ENCODE peak calls at places on chromosomes 6 and 20, in eight cellular contexts. N is fibroblast of the conjunctiva, T is OCI-LY7, F is tibial artery, Q is H4, O is NCI-H1105 treated with DMSO at 0.1 percent for 48 hours, L is bronchial epithelial cell, R is B cell. M is an unnamed sample.

GRCh38 chr6:63268574-63268973 is 51.2 kb downstream of the LGSN start:
- DNase-seq in N (no peak), T (no peak), F (no peak), Q (no peak), O (no peak), L (no peak), R (no peak), M (no peak)

GRCh38 chr6:66336171-66336570 is 629.1 kb upstream of the EYS start:
- DNase-seq in N (no peak), T (no peak), F (no peak), Q (no peak), O (no peak), L (no peak), R (no peak), M (no peak)

GRCh38 chr20:46157625-46158024 is 39.5 kb downstream of the CD40 start:
- DNase-seq in N (no peak), T (no peak), F (no peak), Q (no peak), O (no peak), L (no peak), R (no peak), M (no peak)

GRCh38 chr20:52192296-52193007 is 873 bp upstream of the ZFP64 start:
- DNase-seq in N (no peak), T (peak), F (no peak), Q (peak), O (peak), L (no peak), R (peak), M (peak)

GRCh38 chr20:23415958-23416583 is 5.2 kb downstream of the NAPB start:
- DNase-seq in N (no peak), T (no peak), F (no peak), Q (no peak), O (no peak), L (peak), R (no peak), M (no peak)

GRCh38 chr6:167811689-167812487 is 14.8 kb upstream of the AFDN start:
- DNase-seq in N (no peak), T (no peak), F (no peak), Q (no peak), O (peak), L (no peak), R (no peak), M (no peak)

GRCh38 chr6:53439556-53439955 is 90.8 kb upstream of the ELOVL5 start:
- DNase-seq in N (no peak), T (no peak), F (no peak), Q (no peak), O (no peak), L (no peak), R (no peak), M (no peak)

GRCh38 chr6:106783631-106784566 is 154.5 kb downstream of the QRSL1 start:
- DNase-seq in N (no peak), T (no peak), F (no peak), Q (no peak), O (no peak), L (peak), R (no peak), M (peak)

GRCh38 chr20:36629719-36630340 is 16.2 kb downstream of the SLA2 start:
- DNase-seq in N (no peak), T (peak), F (no peak), Q (no peak), O (no peak), L (no peak), R (no peak), M (no peak)

GRCh38 chr20:13839421-13840092 is 54.7 kb downstream of the NDUFAF5 start:
- DNase-seq in N (no peak), T (no peak), F (no peak), Q (peak), O (no peak), L (peak), R (no peak), M (no peak)

GRCh38 chr6:169115632-169116031 is 138.0 kb downstream of the THBS2 start:
- DNase-seq in N (no peak), T (no peak), F (no peak), Q (no peak), O (no peak), L (no peak), R (no peak), M (no peak)

GRCh38 chr20:41854765-41855164 is 236.6 kb upstream of the CHD6 start:
- DNase-seq in N (no peak), T (no peak), F (no peak), Q (no peak), O (no peak), L (peak), R (no peak), M (peak)

GRCh38 chr6:140627002-140627401 is 1252.6 kb upstream of the CITED2 start:
- DNase-seq in N (no peak), T (no peak), F (no peak), Q (no peak), O (no peak), L (no peak), R (no peak), M (no peak)

GRCh38 chr20:18984238-18985200 is 170.9 kb downstream of the SCP2D1 start:
- DNase-seq in N (no peak), T (no peak), F (no peak), Q (no peak), O (no peak), L (peak), R (no peak), M (no peak)

GRCh38 chr20:59850018-59850641 is 83.3 kb downstream of the SYCP2 start:
- DNase-seq in N (peak), T (peak), F (no peak), Q (no peak), O (peak), L (peak), R (no peak), M (no peak)

GRCh38 chr6:127345521-127345920 is 2.1 kb upstream of the ECHDC1 start:
- DNase-seq in N (no peak), T (no peak), F (no peak), Q (no peak), O (no peak), L (peak), R (no peak), M (no peak)

GRCh38 chr6:170101281-170102035 is 189.4 kb downstream of the DLL1 start:
- DNase-seq in N (no peak), T (no peak), F (peak), Q (no peak), O (no peak), L (no peak), R (no peak), M (no peak)

GRCh38 chr6:166803455-166803854 is 152.9 kb downstream of the RNASET2 start:
- DNase-seq in N (no peak), T (no peak), F (no peak), Q (no peak), O (no peak), L (no peak), R (no peak), M (no peak)

GRCh38 chr6:14877758-14878157 is 368.1 kb upstream of the JARID2 start:
- DNase-seq in N (no peak), T (no peak), F (no peak), Q (no peak), O (no peak), L (no peak), R (no peak), M (no peak)

GRCh38 chr6:52253494-52253893 is 9.2 kb upstream of the IL17F start:
- DNase-seq in N (no peak), T (no peak), F (no peak), Q (no peak), O (no peak), L (peak), R (no peak), M (no peak)

GRCh38 chr6:84623956-84624680 is 140.3 kb downstream of the TBX18 start:
- DNase-seq in N (no peak), T (no peak), F (no peak), Q (no peak), O (no peak), L (peak), R (no peak), M (peak)

GRCh38 chr6:85354761-85355618 is 94.9 kb upstream of the NT5E start:
- DNase-seq in N (peak), T (peak), F (peak), Q (peak), O (peak), L (peak), R (peak), M (peak)

GRCh38 chr6:22601941-22602340 is 32.6 kb downstream of the HDGFL1 start:
- DNase-seq in N (no peak), T (no peak), F (no peak), Q (no peak), O (no peak), L (no peak), R (no peak), M (no peak)

GRCh38 chr6:45445749-45446454 is 68.2 kb upstream of the SUPT3H start:
- DNase-seq in N (peak), T (no peak), F (peak), Q (peak), O (peak), L (peak), R (no peak), M (peak)

GRCh38 chr6:111810321-111811235 is 62.7 kb downstream of the FYN start:
- DNase-seq in N (no peak), T (no peak), F (no peak), Q (no peak), O (peak), L (no peak), R (no peak), M (no peak)

GRCh38 chr6:37804676-37805075 is 14.9 kb upstream of the ZFAND3 start:
- DNase-seq in N (no peak), T (no peak), F (no peak), Q (no peak), O (no peak), L (peak), R (no peak), M (no peak)

GRCh38 chr6:166815629-166816028 is 140.7 kb downstream of the RNASET2 start:
- DNase-seq in N (no peak), T (no peak), F (no peak), Q (no peak), O (no peak), L (no peak), R (no peak), M (no peak)

GRCh38 chr6:29671026-29671425 is 9.9 kb downstream of the ZFP57 start:
- DNase-seq in N (no peak), T (no peak), F (no peak), Q (no peak), O (no peak), L (no peak), R (no peak), M (no peak)

GRCh38 chr6:121247386-121247785 is 86.9 kb downstream of the TBC1D32 start:
- DNase-seq in N (no peak), T (no peak), F (no peak), Q (peak), O (no peak), L (no peak), R (no peak), M (no peak)

GRCh38 chr6:12490376-12490903 is 200.3 kb downstream of the EDN1 start:
- DNase-seq in N (no peak), T (no peak), F (no peak), Q (no peak), O (no peak), L (no peak), R (no peak), M (no peak)

M was measured in Caki2.